ENCODE peak calls at places on chromosomes 13 and 19, in four cellular contexts. One of them, this sample, is unnamed.

GRCh38 chr19:18507727-18508440 is 14.0 kb downstream of the ELL start:
- DNase-seq in H1: no peak
- DNase-seq in trophoblast cell: peak; percentile 83
- DNase-seq in mesenchymal stem cell: peak; percentile 94
- DNase-seq in this sample: no peak

GRCh38 chr19:47228168-47228936 is 2.6 kb downstream of the BBC3 start:
- DNase-seq in H1: peak; percentile 72
- DNase-seq in mesenchymal stem cell: peak; percentile 63
- DNase-seq in trophoblast cell: peak; percentile 30
- DNase-seq in this sample: no peak

GRCh38 chr13:110913322-110913721 is 1.5 kb downstream of the ANKRD10 start:
- DNase-seq in trophoblast cell: peak; percentile 32
- DNase-seq in mesenchymal stem cell: peak; percentile 38
- DNase-seq in H1: no peak
- DNase-seq in this sample: no peak

GRCh38 chr19:2507109-2507508 is 31.2 kb downstream of the GADD45B start:
- DNase-seq in mesenchymal stem cell: peak; percentile 90
- DNase-seq in H1: no peak
- DNase-seq in trophoblast cell: peak; percentile 47
- DNase-seq in this sample: no peak

GRCh38 chr19:28296506-28296905 is 916.4 kb downstream of the UQCRFS1 start:
- DNase-seq in trophoblast cell: no peak
- DNase-seq in H1: no peak
- DNase-seq in mesenchymal stem cell: no peak
- DNase-seq in this sample: no peak

GRCh38 chr13:33090755-33091454 is 74.7 kb downstream of the KL start:
- DNase-seq in mesenchymal stem cell: peak; percentile 33
- DNase-seq in trophoblast cell: peak; percentile 81
- DNase-seq in H1: no peak
- DNase-seq in this sample: no peak

GRCh38 chr13:25971499-25972145 is 80.2 kb downstream of the SHISA2 start:
- DNase-seq in H1: no peak
- DNase-seq in trophoblast cell: no peak
- DNase-seq in mesenchymal stem cell: no peak
- DNase-seq in this sample: no peak

GRCh38 chr13:27654059-27654458 is 32.4 kb downstream of the POLR1D start:
- DNase-seq in H1: no peak
- DNase-seq in mesenchymal stem cell: no peak
- DNase-seq in trophoblast cell: no peak
- DNase-seq in this sample: no peak

GRCh38 chr19:37977992-37978391 is 71.0 kb downstream of the SIPA1L3 start:
- DNase-seq in trophoblast cell: no peak
- DNase-seq in H1: no peak
- DNase-seq in mesenchymal stem cell: peak; percentile 88
- DNase-seq in this sample: no peak

GRCh38 chr19:36837902-36838783 is at the start of gene ZNF790:
- DNase-seq in trophoblast cell: peak; percentile 94
- DNase-seq in mesenchymal stem cell: peak; percentile 96
- DNase-seq in H1: peak; percentile 86
- DNase-seq in this sample: peak; percentile 90

GRCh38 chr13:27704681-27705080 is 83.0 kb downstream of the POLR1D start:
- DNase-seq in H1: no peak
- DNase-seq in trophoblast cell: peak; percentile 2
- DNase-seq in mesenchymal stem cell: peak; percentile 39
- DNase-seq in this sample: no peak

GRCh38 chr13:82713681-82714405 is 1168.4 kb downstream of the SLITRK1 start:
- DNase-seq in mesenchymal stem cell: no peak
- DNase-seq in trophoblast cell: no peak
- DNase-seq in H1: no peak
- DNase-seq in this sample: no peak

GRCh38 chr13:104140557-104140956 is 1074.3 kb upstream of the SLC10A2 start:
- DNase-seq in mesenchymal stem cell: no peak
- DNase-seq in H1: no peak
- DNase-seq in trophoblast cell: no peak
- DNase-seq in this sample: no peak

GRCh38 chr13:36685912-36686311 is 12.1 kb downstream of the SERTM1 start:
- DNase-seq in trophoblast cell: no peak
- DNase-seq in mesenchymal stem cell: no peak
- DNase-seq in H1: no peak
- DNase-seq in this sample: no peak
- H2BK12ac ChIP-seq in trophoblast cell: no peak overlapping the region
- H2BK12ac ChIP-seq in mesenchymal stem cell: no peak overlapping the region
- H2BK12ac ChIP-seq in H1: no peak overlapping the region
- H2BK12ac ChIP-seq in this sample: no peak overlapping the region

DNA sequence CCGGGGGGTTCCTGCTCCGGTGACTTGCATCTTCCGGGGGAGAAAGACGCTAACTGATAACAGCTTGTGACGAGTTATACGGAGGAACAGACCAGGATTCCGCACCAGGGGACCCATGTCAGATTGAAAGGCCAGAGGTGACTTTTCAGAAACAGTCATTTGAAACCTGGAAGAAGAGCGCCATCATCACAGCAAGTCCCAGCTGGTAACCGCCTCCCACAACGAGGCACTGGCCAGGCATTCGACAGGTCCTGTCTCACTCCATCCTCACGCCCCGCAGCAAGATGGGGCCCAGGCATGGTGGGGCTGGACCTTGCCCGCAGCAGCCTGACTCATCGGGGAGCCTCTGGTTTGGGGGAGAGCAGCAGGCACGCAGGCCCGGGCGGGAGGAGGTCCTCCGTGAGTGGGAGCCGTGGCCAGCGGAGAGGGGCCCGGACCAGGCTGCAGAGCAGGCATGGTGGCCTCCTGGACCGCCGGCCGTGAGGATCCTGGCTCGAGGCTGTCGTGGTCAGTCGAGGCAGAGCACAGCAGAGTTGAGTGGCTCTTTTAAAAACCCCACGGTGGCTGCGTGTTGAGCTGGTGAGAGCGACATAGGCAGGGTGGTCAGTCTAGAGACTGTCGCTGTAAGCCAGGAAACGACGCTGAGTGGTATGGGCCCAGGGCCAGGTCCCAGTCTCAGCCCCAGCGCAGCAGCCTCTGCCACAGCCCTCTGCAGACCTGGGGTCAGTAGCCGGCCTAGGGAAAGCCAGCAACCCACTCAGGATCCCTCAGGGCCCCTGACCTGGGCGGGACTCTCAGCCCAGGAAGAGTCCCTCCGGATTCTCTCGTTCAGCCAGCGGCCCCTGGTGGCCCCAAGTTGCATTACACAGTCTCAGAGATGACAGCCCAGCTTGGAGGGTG is 94.9 kb upstream of the MCF2L start:
- DNase-seq in trophoblast cell: peak; percentile 91
- DNase-seq in mesenchymal stem cell: peak; percentile 73
- DNase-seq in H1: peak; percentile 97
- DNase-seq in this sample: peak; percentile 79
- H3K36me3 ChIP-seq in trophoblast cell: peaks cover 47% of the 10 kb centered on the region
- H3K36me3 ChIP-seq in mesenchymal stem cell: peaks cover 32% of the 10 kb centered on the region
- H3K36me3 ChIP-seq in H1: peaks cover 7% of the 10 kb centered on the region
- H3K36me3 ChIP-seq in this sample: peaks cover 31% of the 10 kb centered on the region

GRCh38 chr19:11261431-11261901 is 858 bp downstream of the DOCK6 start:
- DNase-seq in trophoblast cell: no peak
- DNase-seq in H1: peak; percentile 61
- DNase-seq in mesenchymal stem cell: peak; percentile 12
- DNase-seq in this sample: no peak
- H3K4ac ChIP-seq in trophoblast cell: peak overlapping the region; percentile 73
- H3K4ac ChIP-seq in H1: no peak overlapping the region
- H3K4ac ChIP-seq in mesenchymal stem cell: peak overlapping the region; percentile 64
- H3K4ac ChIP-seq in this sample: no peak overlapping the region

GRCh38 chr19:52742516-52742915 is 7.7 kb upstream of the ZNF611 start:
- DNase-seq in mesenchymal stem cell: no peak
- DNase-seq in trophoblast cell: peak; percentile 84
- DNase-seq in H1: no peak
- DNase-seq in this sample: no peak

GRCh38 chr19:52739576-52739975 is 4.7 kb upstream of the ZNF611 start:
- DNase-seq in H1: no peak
- DNase-seq in mesenchymal stem cell: no peak
- DNase-seq in trophoblast cell: no peak
- DNase-seq in this sample: no peak

DNA sequence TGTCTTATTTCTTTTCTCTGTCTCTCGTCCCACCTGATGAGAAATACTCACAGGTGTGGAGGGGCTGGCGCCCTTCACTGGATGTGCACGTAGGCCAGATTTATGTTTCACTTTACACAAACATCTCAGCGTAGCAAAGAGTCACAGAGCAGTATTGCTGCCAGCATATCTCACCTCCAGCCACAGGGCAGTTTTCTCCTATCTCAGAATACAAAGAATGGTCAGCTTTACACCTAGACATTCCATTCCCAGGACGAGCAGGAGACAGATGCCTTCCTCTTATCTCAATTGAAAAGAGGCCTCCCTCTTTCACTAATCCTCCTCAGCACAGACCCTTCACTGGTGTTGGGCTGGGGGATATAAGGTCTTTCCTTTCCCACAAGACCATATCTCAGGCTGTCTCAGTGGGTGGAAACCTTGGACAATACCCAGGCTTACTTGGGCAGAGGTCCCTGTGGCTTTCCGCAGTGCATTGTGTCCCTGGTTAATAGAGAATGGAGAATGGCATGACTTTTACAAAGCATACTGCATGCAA is 7.2 kb upstream of the ZNF611 start:
- DNase-seq in H1: no peak
- DNase-seq in mesenchymal stem cell: no peak
- DNase-seq in trophoblast cell: peak; percentile 87
- DNase-seq in this sample: no peak
- H2BK12ac ChIP-seq in H1: no peak overlapping the region
- H2BK12ac ChIP-seq in mesenchymal stem cell: no peak overlapping the region
- H2BK12ac ChIP-seq in trophoblast cell: peak overlapping the region; percentile 12
- H2BK12ac ChIP-seq in this sample: no peak overlapping the region

DNA sequence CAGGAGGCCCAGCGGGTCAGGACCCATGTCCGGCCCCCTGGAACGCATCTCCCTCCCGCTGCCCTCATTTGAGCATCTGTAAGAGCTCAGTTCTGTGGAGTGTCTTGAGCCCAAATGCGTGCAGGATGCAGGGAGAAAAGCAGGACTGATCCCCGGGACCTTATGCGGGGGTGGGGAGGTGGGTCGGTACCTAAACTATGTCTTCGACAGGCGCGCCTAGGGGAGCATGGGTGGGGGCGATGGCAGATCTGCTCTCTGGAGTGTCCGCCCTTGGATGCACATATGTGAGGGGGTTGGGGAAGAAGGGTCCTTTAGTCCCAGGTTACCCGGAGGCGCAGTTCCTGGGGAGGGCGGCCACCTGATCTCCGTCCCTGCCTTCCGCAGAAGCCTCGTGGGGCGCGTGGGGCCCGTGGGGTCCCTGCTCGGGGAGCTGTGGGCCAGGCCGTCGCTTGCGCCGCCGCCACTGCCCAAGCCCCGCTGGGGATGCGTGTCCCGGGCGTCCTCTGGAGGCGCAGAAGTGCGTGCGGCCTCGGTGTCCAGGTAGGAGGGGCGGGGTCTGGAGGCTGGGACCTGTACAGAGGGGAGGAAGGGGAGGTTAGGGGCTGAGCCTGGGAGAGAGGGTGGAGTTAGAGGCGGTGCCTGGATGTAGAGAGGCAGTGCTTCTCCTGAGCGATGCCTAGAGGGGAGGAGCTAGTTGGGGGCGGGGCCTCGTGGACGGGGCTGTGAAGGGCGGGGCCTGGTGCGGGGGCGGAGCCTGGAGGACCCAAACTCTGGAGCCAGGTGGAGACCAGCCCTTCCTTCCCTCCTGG is 2.8 kb downstream of the CILP2 start:
- DNase-seq in H1: peak; percentile 98
- DNase-seq in trophoblast cell: peak; percentile 82
- DNase-seq in mesenchymal stem cell: peak; percentile 43
- DNase-seq in this sample: peak; percentile 57
- H3K36me3 ChIP-seq in H1: no peaks in the 10 kb centered on the region
- H3K36me3 ChIP-seq in trophoblast cell: peaks cover 3% of the 10 kb centered on the region
- H3K36me3 ChIP-seq in mesenchymal stem cell: peaks cover 9% of the 10 kb centered on the region
- H3K36me3 ChIP-seq in this sample: no peaks in the 10 kb centered on the region

GRCh38 chr13:49341941-49342340 is 94.2 kb downstream of the CDADC1 start:
- DNase-seq in trophoblast cell: no peak
- DNase-seq in H1: no peak
- DNase-seq in mesenchymal stem cell: no peak
- DNase-seq in this sample: no peak

GRCh38 chr13:49342404-49342803 is 94.7 kb downstream of the CDADC1 start:
- DNase-seq in trophoblast cell: no peak
- DNase-seq in H1: no peak
- DNase-seq in mesenchymal stem cell: no peak
- DNase-seq in this sample: no peak

GRCh38 chr13:49341517-49341916 is 93.8 kb downstream of the CDADC1 start:
- DNase-seq in trophoblast cell: no peak
- DNase-seq in mesenchymal stem cell: no peak
- DNase-seq in H1: no peak
- DNase-seq in this sample: no peak

GRCh38 chr13:49343255-49343654 is 95.5 kb downstream of the CDADC1 start:
- DNase-seq in H1: no peak
- DNase-seq in mesenchymal stem cell: no peak
- DNase-seq in trophoblast cell: peak; percentile 5
- DNase-seq in this sample: no peak

DNA sequence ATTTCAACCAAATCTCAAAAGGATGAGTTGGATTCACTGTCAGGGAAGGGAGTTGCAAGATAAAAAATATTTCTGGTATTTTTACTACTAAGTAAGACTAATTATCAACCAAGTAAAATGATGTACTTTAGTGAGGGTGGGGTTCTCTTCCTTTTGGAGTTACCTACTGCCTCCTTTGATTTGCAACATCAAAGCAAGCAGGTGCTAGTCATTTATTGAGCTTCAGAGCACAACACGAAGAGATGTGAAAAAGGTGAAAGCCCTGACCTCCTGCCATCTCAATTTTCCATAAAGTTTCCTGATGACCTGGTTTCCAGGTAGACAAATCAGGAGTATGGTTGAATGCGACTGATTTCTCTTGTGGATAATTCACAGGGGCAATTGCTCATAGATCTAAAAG is 96.0 kb downstream of the CDADC1 start:
- DNase-seq in trophoblast cell: peak; percentile 7
- DNase-seq in H1: no peak
- DNase-seq in mesenchymal stem cell: no peak
- DNase-seq in this sample: no peak
- H3K4ac ChIP-seq in trophoblast cell: no peak overlapping the region
- H3K4ac ChIP-seq in H1: no peak overlapping the region
- H3K4ac ChIP-seq in mesenchymal stem cell: no peak overlapping the region
- H3K4ac ChIP-seq in this sample: no peak overlapping the region

GRCh38 chr19:48624067-48624594 is 4.8 kb downstream of the SPHK2 start:
- DNase-seq in mesenchymal stem cell: peak; percentile 98
- DNase-seq in trophoblast cell: peak; percentile 97
- DNase-seq in H1: peak; percentile 95
- DNase-seq in this sample: peak; percentile 97

GRCh38 chr19:48625891-48626327 is 6.6 kb downstream of the SPHK2 start:
- DNase-seq in mesenchymal stem cell: no peak
- DNase-seq in H1: no peak
- DNase-seq in trophoblast cell: no peak
- DNase-seq in this sample: no peak

GRCh38 chr19:48619692-48620565 is 623 bp downstream of the SPHK2 start:
- DNase-seq in mesenchymal stem cell: peak; percentile 82
- DNase-seq in trophoblast cell: no peak
- DNase-seq in H1: no peak
- DNase-seq in this sample: no peak

GRCh38 chr19:48624791-48625723 is 5.8 kb downstream of the SPHK2 start:
- DNase-seq in trophoblast cell: no peak
- DNase-seq in H1: no peak
- DNase-seq in mesenchymal stem cell: no peak
- DNase-seq in this sample: no peak

GRCh38 chr19:48623556-48624066 is 4.3 kb downstream of the SPHK2 start:
- DNase-seq in H1: no peak
- DNase-seq in mesenchymal stem cell: no peak
- DNase-seq in trophoblast cell: no peak
- DNase-seq in this sample: no peak
- H2BK12ac ChIP-seq in H1: peak overlapping the region; percentile 53
- H2BK12ac ChIP-seq in mesenchymal stem cell: no peak overlapping the region
- H2BK12ac ChIP-seq in trophoblast cell: no peak overlapping the region
- H2BK12ac ChIP-seq in this sample: no peak overlapping the region

GRCh38 chr19:6032827-6033226 is 54.9 kb upstream of the RANBP3 start:
- DNase-seq in H1: peak; percentile 16
- DNase-seq in trophoblast cell: no peak
- DNase-seq in mesenchymal stem cell: no peak
- DNase-seq in this sample: no peak
- H3K36me3 ChIP-seq in H1: no peaks in the 10 kb centered on the region
- H3K36me3 ChIP-seq in trophoblast cell: no peaks in the 10 kb centered on the region
- H3K36me3 ChIP-seq in mesenchymal stem cell: no peaks in the 10 kb centered on the region
- H3K36me3 ChIP-seq in this sample: peaks cover 46% of the 10 kb centered on the region

This sample was measured in neuronal stem cell.